ENCODE peak calls at places on chromosomes 3 and 15, in five cellular contexts. M is left ventricle myocardium superior, Y is endothelial cell of umbilical vein, Q is activated B cell treated with CpG ODN at 0.5 μM for 24 hours, A is NCI-H1105 treated with DMSO at 0.1 percent for 48 hours. X is an unnamed sample.

GRCh38 chr3:126538316-126538715 is 14.4 kb downstream of the CHST13 start:
- DNase-seq in A (no peak), Y (no peak), Q (peak; percentile 7), M (peak; percentile 18), X (no peak)

GRCh38 chr3:183230826-183231225 is 22.2 kb upstream of the B3GNT5 start:
- DNase-seq in Q (no peak), Y (no peak), M (no peak), A (no peak), X (no peak)

GRCh38 chr3:79086514-79086913 is 681.3 kb downstream of the ROBO1 start:
- DNase-seq in M (no peak), Q (no peak), A (peak; percentile 55), Y (peak; percentile 57), X (no peak)

GRCh38 chr3:11272913-11273574 is 847 bp downstream of the ATG7 start:
- DNase-seq in A (no peak), Q (no peak), Y (no peak), M (no peak), X (no peak)

GRCh38 chr3:125374501-125374995 is 577 bp downstream of the ZNF148 start:
- DNase-seq in Q (no peak), M (peak; percentile 54), Y (peak; percentile 65), A (peak; percentile 45), X (no peak)

GRCh38 chr15:42272768-42273098 is 268 bp upstream of the GANC start:
- DNase-seq in Y (no peak), M (no peak), A (no peak), Q (no peak), X (no peak)

GRCh38 chr3:168894204-168894603 is 769.3 kb downstream of the MECOM start:
- DNase-seq in A (no peak), Y (no peak), M (no peak), Q (no peak), X (no peak)

GRCh38 chr15:29270169-29270955 is 740 bp upstream of the NSMCE3 start:
- DNase-seq in A (peak; percentile 14), M (no peak), Y (no peak), Q (peak; percentile 19), X (peak; percentile 77)

GRCh38 chr3:17645074-17645698 is 97.2 kb downstream of the TBC1D5 start:
- DNase-seq in Q (no peak), M (no peak), Y (peak; percentile 76), A (peak; percentile 73), X (peak; percentile 3)

GRCh38 chr3:177746259-177747021 is 549.2 kb upstream of the TBL1XR1 start:
- DNase-seq in Y (no peak), A (no peak), M (no peak), Q (no peak), X (no peak)

GRCh38 chr3:13266005-13266404 is 154.1 kb downstream of the NUP210 start:
- DNase-seq in A (no peak), Q (no peak), M (peak; percentile 8), Y (no peak), X (no peak)

GRCh38 chr3:180855364-180855763 is 57.1 kb upstream of the FXR1 start:
- DNase-seq in Q (no peak), Y (peak; percentile 19), A (no peak), M (no peak), X (no peak)

GRCh38 chr15:49847937-49848823 is 227.3 kb downstream of the DTWD1 start:
- DNase-seq in Q (no peak), Y (no peak), M (no peak), A (no peak), X (no peak)

GRCh38 chr15:100601628-100602063 is 338 bp downstream of the LINS1 start:
- DNase-seq in Q (no peak), Y (no peak), A (no peak), M (no peak), X (no peak)

GRCh38 chr3:177150218-177150916 is 46.9 kb downstream of the TBL1XR1 start:
- DNase-seq in M (no peak), A (no peak), Y (peak; percentile 11), Q (no peak), X (no peak)

GRCh38 chr15:29670945-29671307 is 151.3 kb downstream of the TJP1 start:
- DNase-seq in Q (no peak), M (no peak), A (no peak), Y (peak; percentile 26), X (no peak)

GRCh38 chr15:64686130-64686735 is 89.2 kb downstream of the RBPMS2 start:
- DNase-seq in Y (peak; percentile 60), Q (no peak), M (no peak), A (peak; percentile 63), X (peak; percentile 15)

GRCh38 chr3:14962762-14963161 is 15.4 kb downstream of the NR2C2 start:
- DNase-seq in Q (no peak), M (no peak), Y (no peak), A (no peak), X (no peak)

GRCh38 chr3:48503406-48504050 is 446 bp downstream of the SHISA5 start:
- DNase-seq in Q (no peak), A (no peak), M (peak; percentile 65), Y (peak; percentile 46), X (no peak)

GRCh38 chr3:127692501-127693335 is 20.0 kb downstream of the ABTB1 start:
- DNase-seq in Y (no peak), M (peak; percentile 19), Q (no peak), A (no peak), X (no peak)

GRCh38 chr3:177835008-177835407 is 637.7 kb upstream of the TBL1XR1 start:
- DNase-seq in A (no peak), Y (peak; percentile 88), Q (no peak), M (no peak), X (no peak)

GRCh38 chr15:29936353-29937049 is 114.2 kb upstream of the TJP1 start:
- DNase-seq in Y (no peak), A (no peak), M (no peak), Q (no peak), X (no peak)

GRCh38 chr3:59178698-59179097 is 128.9 kb upstream of the CFAP20DC start:
- DNase-seq in Y (no peak), A (no peak), M (no peak), Q (no peak), X (no peak)

GRCh38 chr15:67744331-67745058 is 80.8 kb upstream of the SKOR1 start:
- DNase-seq in Y (no peak), M (no peak), A (no peak), Q (no peak), X (no peak)

GRCh38 chr3:120798346-120798745 is 55.8 kb downstream of the GTF2E1 start:
- DNase-seq in Q (no peak), M (no peak), A (no peak), Y (no peak), X (no peak)

GRCh38 chr3:38566215-38566528 is 70.0 kb downstream of the EXOG start:
- DNase-seq in Q (no peak), M (no peak), A (no peak), Y (no peak), X (no peak)

GRCh38 chr3:100971776-100972175 is 21.4 kb downstream of the ABI3BP start:
- DNase-seq in Q (no peak), A (peak; percentile 51), M (no peak), Y (no peak), X (no peak)